ENCODE peak calls at places on chromosomes 13 and 19, in five cellular contexts. I is A549, W is H1, J is endothelial cell of umbilical vein, R is HepG2. Q is an unnamed sample.

GRCh38 chr13:39106216-39106995 is 68.2 kb downstream of the NHLRC3 start:
- DNase-seq in I (no peak), W (no peak), J (no peak), R (peak), Q (no peak)

GRCh38 chr13:24131749-24132148 is 28.8 kb upstream of the SPATA13 start:
- DNase-seq in I (no peak), W (no peak), J (no peak), R (no peak), Q (no peak)

GRCh38 chr13:22332411-22332810 is 661.5 kb downstream of the FGF9 start:
- DNase-seq in I (no peak), W (no peak), J (no peak), R (no peak), Q (no peak)

GRCh38 chr13:30026093-30026492 is 175.7 kb upstream of the UBL3 start:
- DNase-seq in I (no peak), W (no peak), J (peak), R (no peak), Q (no peak)

GRCh38 chr13:29746167-29746677 is 104.2 kb downstream of the UBL3 start:
- DNase-seq in I (no peak), W (no peak), J (no peak), R (no peak), Q (no peak)

GRCh38 chr13:40789275-40790231 is at the start of gene SLC25A15:
- DNase-seq in I (peak), W (no peak), J (peak), R (peak), Q (peak)

GRCh38 chr13:31221057-31221456 is 21.3 kb downstream of the B3GLCT start:
- DNase-seq in I (no peak), W (no peak), J (no peak), R (no peak), Q (no peak)

GRCh38 chr13:41492432-41493267 is 35.3 kb downstream of the RGCC start:
- DNase-seq in I (no peak), W (no peak), J (peak), R (no peak), Q (no peak)

GRCh38 chr19:54517483-54517882 is 14.9 kb downstream of the LAIR2 start:
- DNase-seq in I (peak), W (no peak), J (peak), R (peak), Q (peak)

GRCh38 chr19:50858896-50859295 is 4.2 kb downstream of the KLK3 start:
- DNase-seq in I (no peak), W (no peak), J (no peak), R (no peak), Q (no peak)

GRCh38 chr13:102317593-102317992 is 84.3 kb downstream of the FGF14 start:
- DNase-seq in I (no peak), W (no peak), J (no peak), R (no peak), Q (no peak)

GRCh38 chr19:16325671-16326400 is 1.2 kb downstream of the KLF2 start:
- DNase-seq in I (peak), W (no peak), J (peak), R (no peak), Q (no peak)

GRCh38 chr19:29671393-29672076 is 6.3 kb downstream of the PLEKHF1 start:
- DNase-seq in I (peak), W (no peak), J (peak), R (peak), Q (peak)

GRCh38 chr13:60009300-60010248 is 154.2 kb downstream of the DIAPH3 start:
- DNase-seq in I (peak), W (no peak), J (no peak), R (no peak), Q (no peak)

GRCh38 chr19:54407780-54408179 is 7.5 kb upstream of the TTYH1 start:
- DNase-seq in I (no peak), W (no peak), J (no peak), R (no peak), Q (no peak)

GRCh38 chr13:50812242-50812641 is 31.2 kb downstream of the DLEU7 start:
- DNase-seq in I (no peak), W (no peak), J (no peak), R (no peak), Q (no peak)

GRCh38 chr13:113804703-113805430 is 45.8 kb downstream of the TMEM255B start:
- DNase-seq in I (no peak), W (no peak), J (no peak), R (no peak), Q (no peak)

GRCh38 chr19:8251025-8251472 is 41.9 kb downstream of the CERS4 start:
- DNase-seq in I (no peak), W (no peak), J (no peak), R (no peak), Q (no peak)

GRCh38 chr19:4517451-4518057 is 732 bp downstream of the PLIN4 start:
- DNase-seq in I (no peak), W (no peak), J (no peak), R (no peak), Q (no peak)

GRCh38 chr13:35833031-35833430 is 298.2 kb downstream of the DCLK1 start:
- DNase-seq in I (no peak), W (no peak), J (no peak), R (no peak), Q (no peak)

GRCh38 chr19:54481326-54481930 is 8.3 kb upstream of the CDC42EP5 start:
- DNase-seq in I (peak), W (no peak), J (peak), R (peak), Q (peak)

DNA sequence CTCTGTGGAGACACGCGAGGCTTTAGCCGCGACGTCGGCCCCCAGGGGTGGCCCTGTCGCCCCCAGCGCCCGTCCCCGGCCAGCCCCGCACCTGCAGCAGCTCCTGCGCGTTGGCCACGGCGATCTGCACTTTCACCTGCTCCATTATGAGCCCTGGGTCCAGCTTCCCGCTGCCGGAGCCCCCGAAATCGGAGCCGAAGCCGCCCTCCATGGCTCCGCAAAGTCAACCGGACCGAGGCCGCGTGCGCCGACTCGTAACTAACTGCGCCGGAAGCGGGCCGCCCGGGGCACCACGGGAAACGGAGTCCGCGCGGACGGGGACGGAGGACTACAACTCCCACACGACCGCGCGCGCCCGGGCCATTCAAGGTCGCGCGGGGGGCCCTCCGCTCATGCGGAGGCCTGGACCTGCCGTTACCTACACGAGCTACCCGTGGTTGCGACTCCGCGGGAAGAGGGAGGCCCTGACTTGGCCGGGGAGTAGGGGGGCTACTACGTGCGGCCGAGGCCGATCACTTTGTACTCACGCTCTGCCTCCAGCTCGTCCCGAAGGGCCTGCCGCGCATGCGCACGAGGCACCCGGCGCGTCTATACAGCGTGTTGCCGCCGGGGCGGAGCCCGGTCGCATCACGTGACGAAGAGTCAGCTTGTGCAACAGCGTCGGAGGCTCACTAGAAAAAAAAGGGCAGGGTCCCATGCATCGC is at the start of gene TIMM13:
- DNase-seq in I (peak), W (peak), J (peak), R (peak), Q (peak)
- TF ChIP-seq POLR2A in I (peak), W (peak), J (peak), R (peak), Q (peak)

GRCh38 chr13:111345682-111346081 is 25.2 kb downstream of the TEX29 start:
- DNase-seq in I (no peak), W (no peak), J (no peak), R (no peak), Q (no peak)
- TF ChIP-seq JUN in I (no peak), W (no peak), J (no peak), R (no peak), Q (no peak)

GRCh38 chr13:48975101-48975925 is at the start of gene FNDC3A:
- DNase-seq in I (peak), W (no peak), J (peak), R (peak), Q (peak)
- TF ChIP-seq POLR2A in I (no peak), W (peak), J (no peak), R (peak), Q (no peak)

GRCh38 chr13:37716395-37716794 is 117.8 kb upstream of the POSTN start:
- DNase-seq in I (no peak), W (no peak), J (peak), R (no peak), Q (no peak)

GRCh38 chr13:37716796-37717195 is 118.2 kb upstream of the POSTN start:
- DNase-seq in I (no peak), W (no peak), J (peak), R (no peak), Q (no peak)

DNA sequence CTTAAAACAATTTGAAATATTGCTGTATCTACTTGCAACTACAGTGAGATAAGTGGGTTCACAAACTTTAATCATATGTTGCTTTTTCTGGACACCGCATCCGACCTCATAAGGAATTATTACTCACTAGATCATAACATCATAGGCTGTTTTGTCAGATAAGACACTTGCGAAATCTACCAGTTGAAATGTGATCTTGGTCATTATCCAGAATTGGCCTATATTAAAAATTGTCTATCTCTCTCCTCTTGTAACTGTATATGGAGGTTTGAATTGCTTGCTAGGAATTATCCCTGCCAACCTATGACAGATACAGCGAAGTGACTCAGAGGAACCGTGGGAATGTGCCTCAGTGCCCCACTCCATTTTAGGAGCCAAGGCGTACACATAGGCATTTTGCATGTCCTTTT is 117.0 kb upstream of the POSTN start:
- DNase-seq in I (peak), W (no peak), J (peak), R (no peak), Q (no peak)
- TF ChIP-seq JUN in I (no peak), W (no peak), J (peak), R (no peak), Q (no peak)